ENCODE peak calls at places on chromosomes 1 and 21, in nine cellular contexts. T is neural progenitor cell; R is GM23338; N is SW480; U is CD8-positive, alpha-beta memory T cell; O is upper lobe of right lung; Y is iPS DF 19.7; K is OCI-LY7; A is cardiac muscle cell. L is an unnamed sample.

GRCh38 chr21:39562791-39563770 is 49.7 kb upstream of the B3GALT5 start:
- DNase-seq in R (no peak), K (no peak), Y (no peak), N (no peak), O (no peak), A (no peak), T (no peak), U (no peak), L (no peak)

GRCh38 chr1:217453816-217454215 is 177.1 kb downstream of the GPATCH2 start:
- DNase-seq in T (no peak), K (no peak), R (peak), N (no peak), A (peak), O (no peak), Y (no peak), U (no peak), L (no peak)

GRCh38 chr1:186325239-186325638 is 49.8 kb downstream of the TPR start:
- DNase-seq in N (peak), R (peak), O (no peak), K (peak), Y (no peak), U (no peak), T (peak), A (peak), L (no peak)

GRCh38 chr1:46204406-46204742 is 1.2 kb downstream of the LURAP1 start:
- DNase-seq in O (no peak), Y (no peak), N (no peak), K (no peak), U (no peak), T (no peak), A (no peak), R (no peak), L (no peak)

GRCh38 chr1:7885513-7886298 is 32.8 kb upstream of the UTS2 start:
- DNase-seq in Y (peak), R (peak), K (peak), A (no peak), N (peak), U (no peak), O (peak), T (no peak), L (no peak)

GRCh38 chr1:86778510-86779218 is 74.3 kb downstream of the SH3GLB1 start:
- DNase-seq in K (no peak), O (no peak), Y (no peak), U (no peak), R (no peak), N (no peak), T (no peak), A (peak), L (no peak)

GRCh38 chr1:214603819-214604252 is 841 bp downstream of the CENPF start:
- DNase-seq in O (no peak), R (peak), U (no peak), Y (no peak), A (no peak), K (peak), N (peak), T (peak), L (no peak)

GRCh38 chr1:16984717-16985116 is 4.3 kb upstream of the MFAP2 start:
- DNase-seq in N (no peak), U (no peak), A (peak), R (no peak), K (no peak), O (no peak), Y (no peak), T (no peak), L (no peak)